ENCODE peak calls at places on chromosomes 3 and 15, in five cellular contexts. I is fibroblast of lung, V is GM13977, W is left ventricle myocardium inferior, C is heart left ventricle. E is an unnamed sample.
A peak's percentile ranks its signal among the peaks of the same experiment; 100 is the strongest.

GRCh38 chr15:59835801-59836200 is 146.7 kb upstream of the BNIP2 start:
- DNase-seq in I (no peak), V (no peak), W (no peak), C (no peak), E (no peak)

GRCh38 chr3:183158552-183159006 is 4.0 kb downstream of the LAMP3 start:
- DNase-seq in I (peak; percentile 83), V (peak; percentile 90), W (no peak), C (no peak), E (no peak)

GRCh38 chr15:89863918-89864317 is 29.9 kb downstream of the AP3S2 start:
- DNase-seq in I (no peak), V (no peak), W (no peak), C (no peak), E (no peak)

GRCh38 chr15:89826671-89827655 is 12.3 kb upstream of the ANPEP start:
- DNase-seq in I (no peak), V (no peak), W (no peak), C (no peak), E (no peak)

GRCh38 chr15:74238984-74239645 is 3.0 kb downstream of the CCDC33 start:
- DNase-seq in I (no peak), V (no peak), W (no peak), C (no peak), E (no peak)

GRCh38 chr3:140167600-140168281 is 232.8 kb downstream of the CLSTN2 start:
- DNase-seq in I (peak; percentile 36), V (no peak), W (no peak), C (no peak), E (no peak)

GRCh38 chr3:76410762-76411281 is 625.5 kb upstream of the ZNF717 start:
- DNase-seq in I (peak; percentile 6), V (no peak), W (no peak), C (no peak), E (no peak)

GRCh38 chr3:21954709-21955108 is 203.7 kb upstream of the ZNF385D start:
- DNase-seq in I (peak; percentile 81), V (no peak), W (no peak), C (no peak), E (peak; percentile 15)

GRCh38 chr3:106428565-106428994 is 559.8 kb upstream of the CBLB start:
- DNase-seq in I (peak; percentile 100), V (no peak), W (peak; percentile 16), C (no peak), E (peak; percentile 94)

GRCh38 chr3:126900859-126901540 is 81.9 kb upstream of the PLXNA1 start:
- DNase-seq in I (peak; percentile 19), V (no peak), W (no peak), C (no peak), E (no peak)

GRCh38 chr3:50436063-50436674 is 67.3 kb downstream of the CACNA2D2 start:
- DNase-seq in I (peak; percentile 7), V (peak; percentile 89), W (peak; percentile 67), C (peak; percentile 69), E (no peak)

GRCh38 chr3:159782724-159783421 is 205.8 kb upstream of the IL12A start:
- DNase-seq in I (no peak), V (no peak), W (no peak), C (no peak), E (no peak)

GRCh38 chr3:43366466-43366865 is 80.1 kb downstream of the SNRK start:
- DNase-seq in I (no peak), V (no peak), W (peak; percentile 44), C (peak; percentile 58), E (no peak)

GRCh38 chr3:126476166-126476975 is 680 bp upstream of the ZXDC start:
- DNase-seq in I (peak; percentile 34), V (no peak), W (no peak), C (no peak), E (no peak)

GRCh38 chr3:188974856-188975611 is 196.7 kb upstream of the TPRG1 start:
- DNase-seq in I (peak; percentile 74), V (no peak), W (no peak), C (no peak), E (no peak)

GRCh38 chr15:63503739-63504246 is 600 bp upstream of the USP3 start:
- DNase-seq in I (peak; percentile 89), V (peak; percentile 37), W (no peak), C (no peak), E (no peak)

GRCh38 chr3:31701286-31701685 is 168.6 kb downstream of the STT3B start:
- DNase-seq in I (no peak), V (no peak), W (no peak), C (no peak), E (no peak)

GRCh38 chr3:165523801-165524200 is 313.4 kb downstream of the BCHE start:
- DNase-seq in I (peak; percentile 74), V (no peak), W (no peak), C (no peak), E (no peak)

GRCh38 chr15:66619152-66619903 is 53.5 kb upstream of the LCTL start:
- DNase-seq in I (peak; percentile 58), V (peak; percentile 78), W (peak; percentile 74), C (peak; percentile 78), E (peak; percentile 35)

GRCh38 chr3:179414804-179415203 is 36.5 kb downstream of the GNB4 start:
- DNase-seq in I (no peak), V (no peak), W (no peak), C (no peak), E (no peak)

GRCh38 chr3:11953350-11953749 is 50.8 kb upstream of the SYN2 start:
- DNase-seq in I (no peak), V (no peak), W (no peak), C (no peak), E (no peak)

GRCh38 chr15:69929905-69930630 is 167.6 kb downstream of the TLE3 start:
- DNase-seq in I (no peak), V (no peak), W (no peak), C (no peak), E (no peak)

GRCh38 chr3:168288511-168289268 is 193.0 kb upstream of the GOLIM4 start:
- DNase-seq in I (no peak), V (no peak), W (no peak), C (no peak), E (no peak)

GRCh38 chr15:60918234-60918964 is 310.7 kb downstream of the RORA start:
- DNase-seq in I (no peak), V (no peak), W (no peak), C (no peak), E (no peak)

GRCh38 chr15:84654689-84655453 is 788 bp upstream of the WDR73 start:
- DNase-seq in I (peak; percentile 75), V (peak; percentile 75), W (peak; percentile 81), C (peak; percentile 87), E (peak; percentile 49)

GRCh38 chr3:10284496-10284895 is 8.3 kb downstream of the GHRL start:
- DNase-seq in I (no peak), V (no peak), W (no peak), C (no peak), E (no peak)

GRCh38 chr15:48667701-48668100 is 22.2 kb upstream of the FBN1 start:
- DNase-seq in I (peak; percentile 74), V (no peak), W (no peak), C (no peak), E (no peak)

GRCh38 chr15:48674876-48675275 is 29.4 kb upstream of the FBN1 start:
- DNase-seq in I (peak; percentile 80), V (no peak), W (no peak), C (no peak), E (no peak)

GRCh38 chr15:48672206-48672605 is 26.7 kb upstream of the FBN1 start:
- DNase-seq in I (no peak), V (no peak), W (no peak), C (no peak), E (no peak)

GRCh38 chr15:48675436-48675835 is 29.9 kb upstream of the FBN1 start:
- DNase-seq in I (no peak), V (no peak), W (no peak), C (no peak), E (no peak)

DNA sequence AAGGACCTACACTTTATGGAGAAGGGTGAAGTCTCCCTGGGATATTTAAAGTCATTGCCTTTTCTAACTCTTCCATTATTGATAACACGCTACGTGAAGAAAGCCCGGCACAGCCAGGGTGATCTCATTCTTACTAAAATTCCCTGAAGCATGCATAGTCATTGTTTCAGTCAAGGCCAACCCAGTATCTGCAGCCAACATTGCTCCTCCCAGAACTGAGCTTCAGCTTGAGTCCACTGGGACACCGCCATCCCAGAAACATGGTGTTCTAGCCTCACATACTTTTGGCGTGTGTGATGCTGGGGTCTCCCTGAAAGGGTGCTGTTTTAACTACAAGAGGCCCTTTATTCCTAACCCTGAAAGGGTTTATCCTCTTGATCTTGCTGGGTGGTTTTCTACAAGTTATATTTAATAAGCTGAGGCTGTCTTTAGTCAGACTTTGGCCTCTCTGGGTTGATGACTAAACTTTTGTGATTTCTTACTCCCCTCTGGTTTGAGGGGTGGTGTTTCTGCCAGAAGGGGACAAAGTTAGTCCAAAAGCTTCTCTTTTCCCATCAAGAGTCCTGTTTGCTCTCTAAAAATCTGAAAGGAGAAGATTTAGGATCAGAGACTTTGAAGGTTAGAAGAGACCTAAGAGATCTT is 26.0 kb upstream of the FBN1 start:
- DNase-seq in I (peak; percentile 93), V (no peak), W (peak; percentile 52), C (peak; percentile 77), E (peak; percentile 64)
- TF ChIP-seq CTCF in I (no peak), V (no peak), W (no peak), C (no peak), E (no peak)

DNA sequence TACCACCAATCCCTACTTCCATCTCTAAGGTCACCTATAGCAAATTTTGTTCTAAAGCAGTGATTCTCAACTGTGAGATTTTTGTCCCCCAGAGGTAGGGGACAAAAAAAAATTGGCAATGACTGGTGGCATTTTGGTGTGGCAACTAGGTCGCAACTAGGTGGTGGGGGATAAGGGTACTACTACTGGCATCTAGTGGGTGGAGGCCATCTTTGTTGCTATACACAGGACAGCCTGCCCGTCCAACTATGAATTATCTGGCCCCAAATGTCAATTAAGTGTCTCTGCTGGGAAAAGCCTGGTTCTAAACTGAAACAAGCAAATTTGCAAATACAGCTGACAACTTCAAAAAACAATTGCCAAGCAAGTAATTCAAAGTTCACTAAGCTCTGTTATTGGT is 1.4 kb downstream of the MTMR10 start:
- DNase-seq in I (no peak), V (no peak), W (no peak), C (no peak), E (no peak)
- TF ChIP-seq CTCF in I (no peak), V (no peak), W (no peak), C (no peak), E (no peak)

GRCh38 chr3:109045271-109046051 is 72.5 kb downstream of the MORC1 start:
- DNase-seq in I (no peak), V (no peak), W (no peak), C (peak; percentile 24), E (no peak)

GRCh38 chr3:109047366-109047765 is 70.6 kb downstream of the MORC1 start:
- DNase-seq in I (no peak), V (no peak), W (no peak), C (no peak), E (no peak)

DNA sequence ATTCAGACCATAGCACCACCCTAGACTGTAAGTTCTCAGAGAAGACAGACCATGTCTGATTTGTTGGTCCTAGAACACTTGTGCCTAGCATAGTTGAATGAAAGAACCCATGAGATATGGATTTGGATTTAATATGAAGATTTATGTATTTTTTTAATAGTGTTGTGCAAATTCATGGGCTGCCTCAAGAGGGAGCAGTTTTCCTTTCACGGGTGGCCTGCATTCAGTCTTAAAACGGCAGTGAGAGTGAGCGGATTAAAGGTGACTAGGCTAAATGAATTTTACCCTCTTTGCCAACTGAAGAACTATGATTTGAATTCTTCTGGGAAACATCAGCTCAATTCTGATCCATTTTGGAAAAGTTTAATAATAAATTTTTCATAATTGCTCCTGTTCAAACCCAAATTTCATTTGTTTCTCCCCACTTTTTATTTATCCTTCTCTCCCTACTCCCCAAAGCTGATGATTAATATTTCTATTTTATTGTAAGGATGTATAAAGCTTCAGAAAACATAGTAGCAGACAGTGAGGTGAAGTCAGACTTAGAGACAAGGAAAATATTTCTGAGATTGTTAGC is 67.3 kb downstream of the MORC1 start:
- DNase-seq in I (peak; percentile 11), V (peak; percentile 26), W (no peak), C (no peak), E (no peak)
- TF ChIP-seq CTCF in I (peak; percentile 46), V (peak; percentile 75), W (peak; percentile 52), C (no peak), E (peak; percentile 20)

GRCh38 chr3:169362872-169363271 is 300.6 kb downstream of the MECOM start:
- DNase-seq in I (no peak), V (no peak), W (no peak), C (no peak), E (no peak)
- TF ChIP-seq CTCF in I (no peak), V (no peak), W (no peak), C (no peak), E (peak; percentile 18)

E was measured in AG09319.